ENCODE peak calls at places on chromosome 15, in six cellular contexts. C is fibroblast of mammary gland; V is A549; Y is psoas muscle; A is CD4-positive, alpha-beta T cell; P is RWPE1. E is an unnamed sample.
A peak's percentile ranks its signal among the peaks of the same experiment; 100 is the strongest.

GRCh38 chr15:88678755-88679154 is 39.9 kb downstream of the ISG20 start:
- DNase-seq in V (no peak), C (no peak), A (no peak), P (no peak), Y (no peak), E (no peak)

GRCh38 chr15:29570121-29570930 is 251.9 kb downstream of the TJP1 start:
- DNase-seq in P (no peak), V (no peak), Y (no peak), C (no peak), A (no peak), E (no peak)

GRCh38 chr15:39580630-39581500 is at the start of gene THBS1:
- DNase-seq in A (no peak), C (peak; percentile 85), P (peak; percentile 93), V (peak; percentile 57), Y (peak; percentile 84), E (peak; percentile 89)

GRCh38 chr15:27449041-27449440 is 478.1 kb downstream of the GABRG3 start:
- DNase-seq in V (no peak), Y (no peak), C (no peak), P (peak; percentile 18), A (no peak), E (no peak)

GRCh38 chr15:49036650-49037545 is 9.3 kb downstream of the SECISBP2L start:
- DNase-seq in A (no peak), V (no peak), P (peak; percentile 66), Y (no peak), C (peak; percentile 55), E (no peak)

GRCh38 chr15:80404057-80404718 is at the start of gene ARNT2:
- DNase-seq in A (no peak), P (peak; percentile 10), V (peak; percentile 56), C (no peak), Y (peak; percentile 61), E (no peak)

GRCh38 chr15:74444106-74445062 is 10.6 kb upstream of the SEMA7A start:
- DNase-seq in Y (no peak), V (no peak), P (no peak), A (no peak), C (no peak), E (no peak)

GRCh38 chr15:36831915-36832310 is 252.5 kb downstream of the CDIN1 start:
- DNase-seq in V (no peak), P (peak; percentile 8), Y (no peak), C (no peak), A (no peak), E (peak; percentile 45)

GRCh38 chr15:90101130-90101968 is 919 bp downstream of the IDH2 start:
- DNase-seq in A (no peak), Y (peak; percentile 73), P (no peak), V (no peak), C (peak; percentile 11), E (no peak)

GRCh38 chr15:79779739-79780138 is 117.1 kb downstream of the MTHFS start:
- DNase-seq in Y (no peak), V (no peak), A (no peak), P (no peak), C (no peak), E (no peak)

GRCh38 chr15:59296181-59296617 is 76.5 kb downstream of the MYO1E start:
- DNase-seq in Y (no peak), C (peak; percentile 97), V (no peak), P (no peak), A (no peak), E (peak; percentile 63)

GRCh38 chr15:38669160-38669505 is 104.5 kb upstream of the RASGRP1 start:
- DNase-seq in A (no peak), V (no peak), P (no peak), Y (no peak), C (no peak), E (no peak)

GRCh38 chr15:56866798-56867197 is 51.6 kb upstream of the TCF12 start:
- DNase-seq in P (no peak), C (no peak), A (no peak), V (no peak), Y (no peak), E (no peak)

GRCh38 chr15:94119215-94119815 is 112.0 kb upstream of the MCTP2 start:
- DNase-seq in C (peak; percentile 13), A (no peak), P (no peak), V (no peak), Y (peak; percentile 69), E (no peak)

GRCh38 chr15:77550275-77551251 is 82.1 kb downstream of the LINGO1 start:
- DNase-seq in C (no peak), A (no peak), V (no peak), P (no peak), Y (no peak), E (no peak)

GRCh38 chr15:77549552-77550274 is 83.0 kb downstream of the LINGO1 start:
- DNase-seq in C (no peak), A (no peak), P (no peak), Y (peak; percentile 19), V (no peak), E (no peak)

GRCh38 chr15:77547801-77548607 is 84.7 kb downstream of the LINGO1 start:
- DNase-seq in Y (peak; percentile 40), C (no peak), P (no peak), A (no peak), V (no peak), E (no peak)

GRCh38 chr15:77546870-77547269 is 85.8 kb downstream of the LINGO1 start:
- DNase-seq in C (no peak), V (no peak), P (no peak), Y (no peak), A (no peak), E (no peak)

GRCh38 chr15:77548608-77549551 is 83.8 kb downstream of the LINGO1 start:
- DNase-seq in P (no peak), V (no peak), Y (peak; percentile 42), C (no peak), A (no peak), E (no peak)
- TF ChIP-seq CTCF in P (no peak), V (no peak), Y (no peak), C (no peak), A (no peak), E (no peak)

GRCh38 chr15:51736069-51736468 is 1.4 kb downstream of the LYSMD2 start:
- DNase-seq in C (no peak), Y (no peak), A (no peak), P (no peak), V (no peak), E (peak; percentile 56)

GRCh38 chr15:51737538-51738305 is at the start of gene LYSMD2:
- DNase-seq in P (peak; percentile 44), V (peak; percentile 59), C (peak; percentile 44), Y (peak; percentile 88), A (peak; percentile 47), E (peak; percentile 63)

GRCh38 chr15:51735611-51736010 is 1.8 kb downstream of the LYSMD2 start:
- DNase-seq in C (no peak), Y (no peak), V (no peak), A (no peak), P (no peak), E (no peak)

GRCh38 chr15:51736646-51737537 is 563 bp downstream of the LYSMD2 start:
- DNase-seq in P (peak; percentile 35), A (peak; percentile 45), Y (peak; percentile 75), V (peak; percentile 60), C (no peak), E (peak; percentile 56)

DNA sequence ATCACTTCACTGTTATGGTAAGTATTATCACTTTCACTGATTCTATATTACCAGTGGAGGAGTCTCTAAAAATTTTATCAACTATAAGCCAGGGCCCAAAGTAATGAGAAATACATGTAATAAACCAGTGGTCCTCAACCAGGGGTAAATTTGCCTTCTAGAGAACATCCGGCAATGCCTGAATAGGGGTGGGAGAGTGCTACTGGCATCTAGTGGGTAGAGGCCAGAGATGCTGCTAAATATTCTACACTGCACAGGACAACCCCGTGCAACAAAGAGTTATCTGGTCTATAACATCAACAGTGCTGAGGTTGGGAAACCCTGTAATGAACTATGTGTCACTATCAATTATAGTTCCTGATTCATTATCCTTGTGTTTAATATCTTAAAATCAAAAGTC is 2.2 kb downstream of the LYSMD2 start:
- DNase-seq in V (no peak), Y (no peak), C (no peak), P (no peak), A (no peak), E (no peak)
- TF ChIP-seq CTCF in V (peak; percentile 18), Y (no peak), C (peak; percentile 4), P (no peak), A (no peak), E (no peak)

DNA sequence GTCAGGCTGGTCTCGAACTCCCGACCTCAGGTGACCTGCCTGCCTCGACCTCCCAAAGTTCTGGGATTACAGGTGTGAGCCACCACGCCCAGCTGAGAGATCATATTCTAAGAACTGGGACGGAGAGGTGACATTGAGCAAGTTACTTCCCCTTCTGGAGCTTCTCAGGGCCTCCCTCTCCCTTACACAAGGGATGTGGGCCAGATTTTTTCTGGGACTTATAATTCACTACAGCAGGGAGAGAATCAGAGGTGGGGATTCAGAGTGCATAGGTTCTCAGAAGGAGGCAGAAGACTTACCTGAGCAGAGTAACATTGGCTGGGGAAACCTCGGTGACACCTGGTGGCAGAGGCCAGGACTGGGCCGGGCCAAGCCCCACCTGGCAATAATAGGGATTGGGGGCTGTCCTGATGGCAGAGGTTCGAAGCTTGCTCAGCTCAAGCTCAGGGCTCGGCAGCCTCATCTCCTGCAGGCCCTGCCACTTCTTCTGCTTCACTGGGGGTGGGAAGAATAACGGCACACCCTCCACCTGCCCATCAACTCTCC is 6.8 kb downstream of the LTK start:
- DNase-seq in P (no peak), Y (no peak), C (no peak), V (no peak), A (no peak), E (peak; percentile 31)
- TF ChIP-seq CTCF in P (no peak), Y (no peak), C (no peak), V (no peak), A (no peak), E (peak; percentile 12)

GRCh38 chr15:72382146-72382545 is 6.3 kb upstream of the HEXA start:
- DNase-seq in P (no peak), Y (no peak), V (no peak), C (no peak), A (no peak), E (peak; percentile 9)
- TF ChIP-seq CTCF in P (peak; percentile 15), Y (no peak), V (peak; percentile 20), C (peak; percentile 14), A (no peak), E (no peak)

GRCh38 chr15:86915811-86916331 is 836.2 kb downstream of the AGBL1 start:
- DNase-seq in C (peak; percentile 31), V (peak; percentile 47), A (no peak), P (peak; percentile 59), Y (no peak), E (peak; percentile 42)
- TF ChIP-seq CTCF in C (peak; percentile 25), V (peak; percentile 53), A (no peak), P (peak; percentile 55), Y (peak; percentile 48), E (peak; percentile 51)